ENCODE peak calls at places on chromosomes 13 and 19, in four cellular contexts. A is H1, S is mesendoderm, Y is trophoblast cell. Z is an unnamed sample. For H3K79me2, the result is how much of the 10 kb centered on the place peaks cover.

GRCh38 chr19:38975214-38975860 is at the start of gene FBXO17:
- DNase-seq in A (peak), S (peak), Y (no peak), Z (peak)

GRCh38 chr19:17125052-17125727 is 49.6 kb downstream of the MYO9B start:
- DNase-seq in A (no peak), S (no peak), Y (no peak), Z (no peak)

GRCh38 chr13:31172535-31172934 is 10.8 kb upstream of the HSPH1 start:
- DNase-seq in A (no peak), S (peak), Y (peak), Z (no peak)

GRCh38 chr13:66469745-66470144 is 760.4 kb downstream of the PCDH9 start:
- DNase-seq in A (no peak), S (peak), Y (no peak), Z (no peak)

GRCh38 chr13:20362642-20363041 is 130.5 kb upstream of the GJB6 start:
- DNase-seq in A (no peak), S (no peak), Y (no peak), Z (no peak)

GRCh38 chr19:16398530-16399241 is 73.1 kb downstream of the EPS15L1 start:
- DNase-seq in A (no peak), S (no peak), Y (no peak), Z (no peak)

GRCh38 chr19:6800991-6801396 is 28.5 kb downstream of the VAV1 start:
- DNase-seq in A (no peak), S (peak), Y (no peak), Z (peak)

GRCh38 chr13:42807866-42808265 is 26.5 kb downstream of the FAM216B start:
- DNase-seq in A (no peak), S (no peak), Y (no peak), Z (no peak)

GRCh38 chr19:49808762-49809154 is 4.3 kb downstream of the FUZ start:
- DNase-seq in A (peak), S (peak), Y (peak), Z (peak)

GRCh38 chr13:113400621-113401451 is 36.9 kb upstream of the GRTP1 start:
- DNase-seq in A (no peak), S (no peak), Y (no peak), Z (no peak)

GRCh38 chr13:80551650-80552497 is 210.9 kb upstream of the SPRY2 start:
- DNase-seq in A (no peak), S (no peak), Y (no peak), Z (no peak)

GRCh38 chr13:21673592-21674270 is 2.9 kb downstream of the FGF9 start:
- DNase-seq in A (peak), S (peak), Y (no peak), Z (peak)

GRCh38 chr13:89514534-89515312 is 1832.8 kb upstream of the MIR17HG start:
- DNase-seq in A (no peak), S (peak), Y (no peak), Z (no peak)

GRCh38 chr19:58511353-58512208 is at the start of gene SLC27A5:
- DNase-seq in A (no peak), S (no peak), Y (no peak), Z (no peak)

GRCh38 chr19:15112385-15112784 is 5.2 kb downstream of the SYDE1 start:
- DNase-seq in A (peak), S (peak), Y (no peak), Z (peak)

GRCh38 chr13:111341886-111342285 is 21.4 kb downstream of the TEX29 start:
- DNase-seq in A (no peak), S (no peak), Y (no peak), Z (peak)

GRCh38 chr13:45482571-45483173 is 17.9 kb downstream of the COG3 start:
- DNase-seq in A (no peak), S (no peak), Y (no peak), Z (no peak)

GRCh38 chr13:77692746-77693448 is 4.6 kb upstream of the SLAIN1 start:
- DNase-seq in A (no peak), S (no peak), Y (no peak), Z (no peak)

GRCh38 chr19:58575183-58576041 is 2.3 kb upstream of the MZF1 start:
- DNase-seq in A (peak), S (peak), Y (peak), Z (peak)

GRCh38 chr13:73722120-73722519 is 412.1 kb downstream of the KLF12 start:
- DNase-seq in A (no peak), S (peak), Y (no peak), Z (no peak)

GRCh38 chr19:39502640-39503417 is 4.1 kb downstream of the DLL3 start:
- DNase-seq in A (peak), S (peak), Y (peak), Z (peak)

GRCh38 chr19:54549224-54549623 is 24.4 kb upstream of the LILRA2 start:
- DNase-seq in A (no peak), S (no peak), Y (no peak), Z (no peak)

GRCh38 chr13:71374471-71375041 is 492.4 kb downstream of the DACH1 start:
- DNase-seq in A (no peak), S (peak), Y (no peak), Z (no peak)

GRCh38 chr19:42441047-42441440 is 1.7 kb downstream of the CXCL17 start:
- DNase-seq in A (no peak), S (no peak), Y (no peak), Z (no peak)

GRCh38 chr19:37719111-37719926 is at the start of gene ZNF607:
- DNase-seq in A (peak), S (peak), Y (peak), Z (peak)

GRCh38 chr19:677601-678380 is 1.6 kb downstream of the FSTL3 start:
- DNase-seq in A (no peak), S (no peak), Y (peak), Z (no peak)

GRCh38 chr13:76647550-76647949 is 238.7 kb downstream of the KCTD12 start:
- DNase-seq in A (no peak), S (peak), Y (no peak), Z (no peak)

GRCh38 chr13:64078480-64078936 is 2662.9 kb upstream of the PCDH20 start:
- DNase-seq in A (no peak), S (no peak), Y (no peak), Z (no peak)

GRCh38 chr13:25881136-25881926 is 170.5 kb downstream of the SHISA2 start:
- DNase-seq in A (no peak), S (no peak), Y (no peak), Z (no peak)

GRCh38 chr13:73794755-73795154 is 339.4 kb downstream of the KLF12 start:
- DNase-seq in A (no peak), S (no peak), Y (no peak), Z (no peak)

GRCh38 chr19:55493052-55493649 is 4.9 kb downstream of the SSC5D start:
- DNase-seq in A (no peak), S (no peak), Y (no peak), Z (no peak)

GRCh38 chr13:111877906-111878305 is 189.0 kb upstream of the SOX1 start:
- DNase-seq in A (no peak), S (no peak), Y (no peak), Z (no peak)

GRCh38 chr19:30824809-30825208 is 452.6 kb downstream of the ZNF536 start:
- DNase-seq in A (no peak), S (no peak), Y (no peak), Z (no peak)

GRCh38 chr13:108270442-108270841 is 924 bp downstream of the TNFSF13B start:
- DNase-seq in A (no peak), S (no peak), Y (no peak), Z (no peak)

GRCh38 chr19:33066543-33066942 is 1.9 kb upstream of the RHPN2 start:
- DNase-seq in A (no peak), S (no peak), Y (peak), Z (no peak)

GRCh38 chr13:59734393-59734792 is 429.3 kb downstream of the DIAPH3 start:
- DNase-seq in A (no peak), S (peak), Y (no peak), Z (no peak)

GRCh38 chr13:101916108-101916757 is 463.8 kb downstream of the ITGBL1 start:
- DNase-seq in A (peak), S (peak), Y (no peak), Z (peak)

GRCh38 chr19:15300533-15301194 is 31.7 kb downstream of the BRD4 start:
- DNase-seq in A (no peak), S (peak), Y (peak), Z (no peak)

DNA sequence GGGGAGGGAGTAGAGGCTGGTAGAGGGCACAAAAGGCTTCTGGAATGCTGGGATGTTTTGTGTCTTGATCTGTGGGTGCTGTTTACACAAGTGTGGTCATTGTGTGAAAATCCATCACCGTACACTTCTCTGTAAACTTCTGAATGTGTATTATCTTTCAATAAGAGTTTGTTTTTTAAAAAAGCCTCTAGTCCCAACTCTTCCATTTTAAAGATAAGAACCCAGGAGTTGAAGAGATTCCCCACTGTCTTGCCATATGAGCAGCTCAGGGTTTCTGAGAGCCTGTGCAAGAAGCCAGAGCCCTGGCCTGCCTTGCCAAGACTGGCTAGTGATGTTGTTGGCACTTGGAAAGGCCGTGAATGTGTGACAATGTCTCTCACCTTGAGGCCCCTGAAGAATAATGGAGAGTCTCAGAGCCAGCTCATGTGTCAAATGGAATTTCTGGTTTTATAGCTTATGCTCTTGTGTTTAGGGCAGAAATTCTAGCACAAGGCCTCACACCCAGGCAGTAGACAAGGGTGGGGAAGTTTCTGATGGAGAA is 57.5 kb upstream of the NPAS1 start:
- DNase-seq in A (no peak), S (peak), Y (no peak), Z (no peak)
- H2BK120ac ChIP-seq in A (no peak), S (no peak), Y (no peak), Z (no peak)

GRCh38 chr19:3368441-3368795 is 2.0 kb downstream of the NFIC start:
- DNase-seq in A (no peak), S (no peak), Y (no peak), Z (no peak)
- H3K79me2 ChIP-seq in A (under half), S (under half), Y (under half), Z (under half)

GRCh38 chr13:97318532-97318931 is 96.4 kb downstream of the MBNL2 start:
- DNase-seq in A (no peak), S (no peak), Y (no peak), Z (no peak)
- H2BK120ac ChIP-seq in A (no peak), S (no peak), Y (no peak), Z (no peak)

DNA sequence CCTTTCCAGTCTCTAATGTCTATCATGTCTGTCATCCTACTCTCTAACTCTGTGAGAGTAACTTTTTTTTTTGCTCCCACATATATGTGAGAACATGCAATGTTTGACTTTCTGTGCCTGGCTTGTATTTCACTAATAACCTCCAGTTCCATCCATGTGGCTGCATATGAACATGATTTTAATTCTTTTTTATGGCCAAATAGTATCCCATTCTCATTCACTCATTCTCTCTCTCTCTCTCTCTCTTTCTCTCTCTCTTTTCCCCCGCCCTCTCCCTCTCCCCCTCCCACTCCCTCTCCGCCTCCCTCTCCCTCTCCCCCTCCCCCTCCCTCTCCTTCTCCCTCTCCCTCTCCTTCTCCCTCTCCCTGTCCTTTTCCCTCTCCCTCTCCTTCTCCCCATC is 52.0 kb downstream of the DNAJC3 start:
- DNase-seq in A (no peak), S (no peak), Y (no peak), Z (no peak)
- H3K79me2 ChIP-seq in A (under half), S (under half), Y (under half), Z (under half)

GRCh38 chr19:5093297-5093858 is 124.5 kb downstream of the KDM4B start:
- DNase-seq in A (no peak), S (no peak), Y (peak), Z (no peak)

GRCh38 chr19:5093953-5094718 is 125.2 kb downstream of the KDM4B start:
- DNase-seq in A (no peak), S (no peak), Y (peak), Z (no peak)

GRCh38 chr19:5091576-5092215 is 122.8 kb downstream of the KDM4B start:
- DNase-seq in A (no peak), S (no peak), Y (no peak), Z (no peak)

GRCh38 chr19:5090780-5091575 is 122.1 kb downstream of the KDM4B start:
- DNase-seq in A (no peak), S (peak), Y (peak), Z (no peak)

DNA sequence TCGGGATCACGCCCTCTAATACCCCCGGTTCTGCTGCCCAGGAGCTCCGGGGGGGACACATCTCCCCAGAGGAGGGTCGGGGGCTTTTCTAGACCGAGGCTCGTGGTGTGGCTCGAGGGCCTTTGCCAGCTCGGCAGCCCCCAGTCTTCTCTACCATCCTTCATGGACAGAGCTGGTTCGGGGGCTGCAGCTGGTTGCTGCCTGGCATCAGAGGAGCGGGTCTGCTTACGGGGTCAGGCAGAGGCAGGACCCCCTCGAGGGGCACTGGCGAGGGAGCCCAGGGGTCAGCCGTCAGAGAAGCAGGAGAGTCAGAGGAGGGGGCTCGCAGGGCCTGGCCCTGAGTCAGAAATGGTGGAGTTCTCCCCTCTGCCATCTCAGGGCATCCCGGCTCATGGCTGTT is 123.5 kb downstream of the KDM4B start:
- DNase-seq in A (no peak), S (no peak), Y (no peak), Z (no peak)
- H2BK120ac ChIP-seq in A (no peak), S (no peak), Y (no peak), Z (no peak)

GRCh38 chr19:19777692-19778091 is 43.9 kb downstream of the ZNF506 start:
- DNase-seq in A (no peak), S (no peak), Y (no peak), Z (no peak)
- H3K79me2 ChIP-seq in A (under half), S (under half), Y (under half), Z (under half)

DNA sequence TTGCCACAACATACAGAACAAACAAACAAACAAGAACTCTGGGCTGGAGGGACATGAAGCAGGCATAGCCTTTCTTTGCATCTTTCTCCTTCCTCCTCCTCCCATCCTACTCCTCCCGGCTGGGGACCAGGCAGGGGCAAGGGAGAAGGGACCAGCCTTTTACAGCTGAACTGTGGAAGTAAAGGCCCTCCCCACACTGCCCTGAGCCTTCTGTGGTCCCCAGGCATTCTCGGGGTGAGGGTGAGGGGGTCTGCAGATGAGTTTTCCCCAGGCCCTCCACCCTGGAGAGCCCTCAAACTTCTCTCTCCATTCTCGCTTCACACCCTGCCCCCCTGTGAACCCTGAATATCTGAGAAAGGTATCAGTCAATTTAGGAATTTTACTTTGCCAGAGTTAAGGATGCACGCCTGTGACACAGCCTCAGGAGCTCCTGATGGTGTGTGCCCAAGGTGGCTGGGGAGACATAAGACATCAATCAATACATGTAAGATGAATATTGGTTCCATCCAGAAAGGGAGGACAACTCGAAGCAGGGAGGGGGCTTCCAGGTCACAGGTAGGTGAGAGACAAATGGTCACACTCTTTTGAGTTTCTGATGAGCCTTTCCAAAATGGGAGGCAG is 170.9 kb downstream of the COL4A1 start:
- DNase-seq in A (no peak), S (no peak), Y (no peak), Z (no peak)
- H2BK120ac ChIP-seq in A (no peak), S (no peak), Y (no peak), Z (no peak)